ENCODE peak calls at places on chromosomes 16 and 17, in five cellular contexts. One of them, this sample, is unnamed. For H3K4me1, the result is how much of the 10 kb centered on the place peaks cover.

GRCh38 chr16:70605284-70605659 is 41.1 kb upstream of the IL34 start:
- DNase-seq in neural progenitor cell: no peak
- DNase-seq in MM.1S: no peak
- DNase-seq in K562: no peak
- DNase-seq in astrocyte: no peak
- DNase-seq in this sample: no peak

GRCh38 chr17:42027961-42028790 is 8.3 kb downstream of the NKIRAS2 start:
- DNase-seq in K562: peak
- DNase-seq in astrocyte: no peak
- DNase-seq in MM.1S: no peak
- DNase-seq in neural progenitor cell: peak
- DNase-seq in this sample: peak

GRCh38 chr17:68972119-68972704 is 17.0 kb upstream of the ABCA8 start:
- DNase-seq in K562: peak
- DNase-seq in astrocyte: no peak
- DNase-seq in neural progenitor cell: peak
- DNase-seq in MM.1S: peak
- DNase-seq in this sample: peak

GRCh38 chr17:13735861-13736260 is 134.1 kb upstream of the HS3ST3A1 start:
- DNase-seq in MM.1S: no peak
- DNase-seq in neural progenitor cell: no peak
- DNase-seq in K562: no peak
- DNase-seq in astrocyte: no peak
- DNase-seq in this sample: no peak

GRCh38 chr16:86573215-86573614 is 5.1 kb upstream of the FOXL1 start:
- DNase-seq in neural progenitor cell: no peak
- DNase-seq in K562: no peak
- DNase-seq in MM.1S: no peak
- DNase-seq in astrocyte: peak
- DNase-seq in this sample: no peak

GRCh38 chr17:17280613-17281549 is at the start of gene COPS3:
- DNase-seq in astrocyte: peak
- DNase-seq in neural progenitor cell: peak
- DNase-seq in MM.1S: peak
- DNase-seq in K562: peak
- DNase-seq in this sample: peak

GRCh38 chr17:29138184-29138955 is 41.8 kb downstream of the MYO18A start:
- DNase-seq in astrocyte: no peak
- DNase-seq in MM.1S: peak
- DNase-seq in neural progenitor cell: no peak
- DNase-seq in K562: no peak
- DNase-seq in this sample: no peak

GRCh38 chr16:54282923-54283734 is 3.5 kb downstream of the IRX3 start:
- DNase-seq in neural progenitor cell: peak
- DNase-seq in K562: no peak
- DNase-seq in MM.1S: no peak
- DNase-seq in astrocyte: no peak
- DNase-seq in this sample: no peak

GRCh38 chr17:47687748-47688147 is 6.2 kb upstream of the TBKBP1 start:
- DNase-seq in neural progenitor cell: peak
- DNase-seq in astrocyte: no peak
- DNase-seq in K562: peak
- DNase-seq in MM.1S: peak
- DNase-seq in this sample: no peak

GRCh38 chr16:11306381-11306780 is 25.3 kb upstream of the PRM1 start:
- DNase-seq in K562: no peak
- DNase-seq in MM.1S: no peak
- DNase-seq in astrocyte: no peak
- DNase-seq in neural progenitor cell: no peak
- DNase-seq in this sample: no peak

GRCh38 chr16:58218786-58219185 is 20.9 kb upstream of the CSNK2A2 start:
- DNase-seq in astrocyte: no peak
- DNase-seq in K562: no peak
- DNase-seq in neural progenitor cell: no peak
- DNase-seq in MM.1S: no peak
- DNase-seq in this sample: no peak

GRCh38 chr16:85578599-85578948 is 34.5 kb upstream of the GSE1 start:
- DNase-seq in K562: no peak
- DNase-seq in MM.1S: no peak
- DNase-seq in astrocyte: no peak
- DNase-seq in neural progenitor cell: peak
- DNase-seq in this sample: no peak

GRCh38 chr16:12907670-12908233 is 6.4 kb downstream of the SHISA9 start:
- DNase-seq in K562: peak
- DNase-seq in MM.1S: no peak
- DNase-seq in neural progenitor cell: peak
- DNase-seq in astrocyte: no peak
- DNase-seq in this sample: peak

GRCh38 chr16:5056347-5056746 is 9.4 kb downstream of the C16orf89 start:
- DNase-seq in MM.1S: peak
- DNase-seq in K562: peak
- DNase-seq in neural progenitor cell: peak
- DNase-seq in astrocyte: no peak
- DNase-seq in this sample: peak

GRCh38 chr16:85806539-85806938 is 7.0 kb downstream of the COX4I1 start:
- DNase-seq in MM.1S: no peak
- DNase-seq in neural progenitor cell: no peak
- DNase-seq in K562: no peak
- DNase-seq in astrocyte: no peak
- DNase-seq in this sample: no peak

GRCh38 chr17:82230627-82231311 is 1.9 kb downstream of the SLC16A3 start:
- DNase-seq in MM.1S: peak
- DNase-seq in K562: peak
- DNase-seq in astrocyte: peak
- DNase-seq in neural progenitor cell: peak
- DNase-seq in this sample: no peak
- H3K4me1 ChIP-seq in MM.1S: under half
- H3K4me1 ChIP-seq in K562: half or more
- H3K4me1 ChIP-seq in astrocyte: under half
- H3K4me1 ChIP-seq in neural progenitor cell: under half
- H3K4me1 ChIP-seq in this sample: under half

DNA sequence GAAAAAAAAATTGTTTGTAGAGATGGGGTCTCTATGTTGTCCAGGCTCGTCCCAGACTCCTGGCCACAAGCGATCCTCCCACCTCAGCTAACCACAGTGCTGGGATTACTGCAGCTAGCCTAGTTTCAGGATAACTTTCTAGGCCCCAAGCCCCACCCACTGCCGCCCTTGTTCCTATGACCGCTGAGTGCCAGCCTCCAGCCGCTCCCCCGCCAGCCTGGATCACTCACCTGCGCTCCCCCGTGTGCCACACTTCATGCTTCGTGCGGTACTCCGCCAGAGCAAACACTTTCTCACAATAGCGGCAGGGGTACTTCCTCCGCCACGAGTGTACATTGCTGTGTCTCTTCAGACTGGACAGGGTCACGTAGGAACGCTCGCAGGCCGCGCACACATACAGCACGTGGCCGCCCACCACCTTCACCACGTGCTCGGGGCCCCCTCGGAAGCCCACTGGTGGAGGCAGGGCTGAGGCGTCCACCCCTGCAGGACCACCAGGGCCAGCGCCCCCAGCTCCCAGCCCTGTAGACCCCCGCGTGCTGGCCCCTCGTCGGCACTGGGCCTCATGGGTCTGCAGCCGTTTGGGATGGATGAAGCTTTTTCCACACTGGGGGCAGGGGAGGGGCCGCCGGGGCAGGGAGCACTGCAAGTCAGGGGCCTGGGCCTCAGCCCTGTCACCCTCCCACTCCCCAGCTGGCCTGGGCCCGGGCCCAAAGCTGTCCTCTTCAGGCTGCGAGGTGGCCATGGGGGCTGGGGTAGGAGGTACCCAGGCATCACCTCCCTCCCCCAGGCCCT is 13.8 kb downstream of the ZBTB4 start:
- DNase-seq in neural progenitor cell: no peak
- DNase-seq in K562: no peak
- DNase-seq in astrocyte: no peak
- DNase-seq in MM.1S: no peak
- DNase-seq in this sample: no peak
- H3K27ac ChIP-seq in neural progenitor cell: no peak
- H3K27ac ChIP-seq in K562: no peak
- H3K27ac ChIP-seq in astrocyte: no peak
- H3K27ac ChIP-seq in MM.1S: no peak
- H3K27ac ChIP-seq in this sample: no peak

GRCh38 chr17:36545465-36546417 is 1.0 kb downstream of the GGNBP2 start:
- DNase-seq in astrocyte: peak
- DNase-seq in MM.1S: peak
- DNase-seq in K562: peak
- DNase-seq in neural progenitor cell: peak
- DNase-seq in this sample: peak

GRCh38 chr17:36547776-36548175 is 3.1 kb downstream of the GGNBP2 start:
- DNase-seq in astrocyte: no peak
- DNase-seq in MM.1S: no peak
- DNase-seq in K562: no peak
- DNase-seq in neural progenitor cell: no peak
- DNase-seq in this sample: no peak

GRCh38 chr17:36553459-36553858 is 8.7 kb downstream of the GGNBP2 start:
- DNase-seq in K562: no peak
- DNase-seq in astrocyte: no peak
- DNase-seq in MM.1S: no peak
- DNase-seq in neural progenitor cell: no peak
- DNase-seq in this sample: no peak

GRCh38 chr17:36546418-36547093 is 1.8 kb downstream of the GGNBP2 start:
- DNase-seq in K562: no peak
- DNase-seq in astrocyte: no peak
- DNase-seq in neural progenitor cell: no peak
- DNase-seq in MM.1S: no peak
- DNase-seq in this sample: peak

GRCh38 chr17:36550491-36551417 is 6.0 kb downstream of the GGNBP2 start:
- DNase-seq in K562: no peak
- DNase-seq in MM.1S: peak
- DNase-seq in astrocyte: no peak
- DNase-seq in neural progenitor cell: no peak
- DNase-seq in this sample: peak
- H3K4me2 ChIP-seq in K562: no peak
- H3K4me2 ChIP-seq in MM.1S: no peak
- H3K4me2 ChIP-seq in astrocyte: no peak
- H3K4me2 ChIP-seq in neural progenitor cell: no peak
- H3K4me2 ChIP-seq in this sample: peak

GRCh38 chr17:49016775-49017463 is 19.7 kb downstream of the IGF2BP1 start:
- DNase-seq in astrocyte: peak
- DNase-seq in K562: no peak
- DNase-seq in neural progenitor cell: no peak
- DNase-seq in MM.1S: no peak
- DNase-seq in this sample: no peak

GRCh38 chr17:49015924-49016774 is 19.0 kb downstream of the IGF2BP1 start:
- DNase-seq in astrocyte: no peak
- DNase-seq in K562: no peak
- DNase-seq in MM.1S: no peak
- DNase-seq in neural progenitor cell: no peak
- DNase-seq in this sample: no peak

GRCh38 chr17:49020609-49021008 is 23.4 kb downstream of the IGF2BP1 start:
- DNase-seq in MM.1S: no peak
- DNase-seq in neural progenitor cell: no peak
- DNase-seq in K562: no peak
- DNase-seq in astrocyte: no peak
- DNase-seq in this sample: no peak

GRCh38 chr17:49018673-49019215 is 21.6 kb downstream of the IGF2BP1 start:
- DNase-seq in astrocyte: no peak
- DNase-seq in neural progenitor cell: peak
- DNase-seq in K562: no peak
- DNase-seq in MM.1S: no peak
- DNase-seq in this sample: no peak

GRCh38 chr17:49018116-49018612 is 21.0 kb downstream of the IGF2BP1 start:
- DNase-seq in neural progenitor cell: no peak
- DNase-seq in MM.1S: no peak
- DNase-seq in K562: no peak
- DNase-seq in astrocyte: no peak
- DNase-seq in this sample: no peak
- H3K4me1 ChIP-seq in neural progenitor cell: half or more
- H3K4me1 ChIP-seq in MM.1S: under half
- H3K4me1 ChIP-seq in K562: under half
- H3K4me1 ChIP-seq in astrocyte: half or more
- H3K4me1 ChIP-seq in this sample: under half

DNA sequence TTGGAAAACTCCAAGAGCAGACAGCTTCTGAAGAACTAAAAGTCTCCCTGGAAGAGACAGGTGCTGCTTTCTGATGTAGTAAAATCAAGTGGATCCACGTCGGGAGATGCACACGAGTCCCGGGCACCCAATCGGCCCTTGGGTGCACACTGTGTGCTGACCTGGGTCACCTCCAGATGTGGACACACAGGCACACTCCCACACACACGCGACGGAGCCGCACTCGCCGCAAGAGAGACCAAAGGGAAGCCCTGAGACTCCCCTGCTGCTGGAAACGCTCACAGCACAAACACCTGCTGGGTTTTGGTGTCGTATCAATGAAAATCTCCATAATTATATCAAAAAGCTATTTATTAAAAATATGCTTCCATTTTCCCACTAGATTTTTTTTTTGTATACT is 94.2 kb downstream of the ANKRD11 start:
- DNase-seq in astrocyte: no peak
- DNase-seq in neural progenitor cell: no peak
- DNase-seq in MM.1S: no peak
- DNase-seq in K562: no peak
- DNase-seq in this sample: no peak
- H3K27ac ChIP-seq in astrocyte: no peak
- H3K27ac ChIP-seq in neural progenitor cell: no peak
- H3K27ac ChIP-seq in MM.1S: no peak
- H3K27ac ChIP-seq in K562: no peak
- H3K27ac ChIP-seq in this sample: no peak

GRCh38 chr16:75761111-75761510 is 34.8 kb upstream of the CPHXL start:
- DNase-seq in astrocyte: peak
- DNase-seq in neural progenitor cell: no peak
- DNase-seq in MM.1S: no peak
- DNase-seq in K562: no peak
- DNase-seq in this sample: peak
- H3K4me2 ChIP-seq in astrocyte: no peak
- H3K4me2 ChIP-seq in neural progenitor cell: no peak
- H3K4me2 ChIP-seq in MM.1S: peak
- H3K4me2 ChIP-seq in K562: peak
- H3K4me2 ChIP-seq in this sample: peak